ENCODE peak calls at places on chromosomes 1 and 21, in five cellular contexts. One of them, this sample, is unnamed.
A peak's percentile ranks its signal among the peaks of the same experiment; 100 is the strongest.

GRCh38 chr1:40860706-40861226 is 1.4 kb downstream of the CITED4 start:
- DNase-seq in dorsolateral prefrontal cortex: no peak
- DNase-seq in GM23248: no peak
- DNase-seq in A549: no peak
- DNase-seq in lung: no peak
- DNase-seq in this sample: no peak

GRCh38 chr1:219650880-219651279 is 38.0 kb upstream of the ZC3H11B start:
- DNase-seq in dorsolateral prefrontal cortex: no peak
- DNase-seq in lung: no peak
- DNase-seq in A549: no peak
- DNase-seq in GM23248: no peak
- DNase-seq in this sample: no peak

GRCh38 chr1:84253891-84254290 is 47.6 kb upstream of the SAMD13 start:
- DNase-seq in GM23248: peak; percentile 95
- DNase-seq in lung: peak; percentile 51
- DNase-seq in dorsolateral prefrontal cortex: peak; percentile 93
- DNase-seq in A549: peak; percentile 91
- DNase-seq in this sample: peak; percentile 71

GRCh38 chr1:74011736-74012135 is 186.2 kb downstream of the LRRIQ3 start:
- DNase-seq in dorsolateral prefrontal cortex: no peak
- DNase-seq in A549: no peak
- DNase-seq in lung: no peak
- DNase-seq in GM23248: no peak
- DNase-seq in this sample: no peak

GRCh38 chr1:72366473-72366872 is 84.1 kb upstream of the NEGR1 start:
- DNase-seq in A549: no peak
- DNase-seq in GM23248: peak; percentile 66
- DNase-seq in lung: peak; percentile 53
- DNase-seq in dorsolateral prefrontal cortex: no peak
- DNase-seq in this sample: no peak

GRCh38 chr1:1004780-1005697 is 5.1 kb upstream of the HES4 start:
- DNase-seq in A549: no peak
- DNase-seq in GM23248: peak; percentile 62
- DNase-seq in lung: peak; percentile 64
- DNase-seq in dorsolateral prefrontal cortex: no peak
- DNase-seq in this sample: no peak

GRCh38 chr21:36323032-36323431 is 3.0 kb downstream of the MORC3 start:
- DNase-seq in lung: no peak
- DNase-seq in A549: no peak
- DNase-seq in dorsolateral prefrontal cortex: no peak
- DNase-seq in GM23248: peak; percentile 53
- DNase-seq in this sample: no peak

GRCh38 chr1:156497743-156498446 is 2.7 kb downstream of the MEF2D start:
- DNase-seq in A549: no peak
- DNase-seq in lung: no peak
- DNase-seq in dorsolateral prefrontal cortex: no peak
- DNase-seq in GM23248: peak; percentile 40
- DNase-seq in this sample: peak; percentile 24

GRCh38 chr21:33388188-33388587 is 15.0 kb upstream of the IFNGR2 start:
- DNase-seq in GM23248: no peak
- DNase-seq in dorsolateral prefrontal cortex: no peak
- DNase-seq in A549: no peak
- DNase-seq in lung: no peak
- DNase-seq in this sample: no peak

GRCh38 chr21:15121655-15122120 is 56.9 kb upstream of the NRIP1 start:
- DNase-seq in A549: peak; percentile 28
- DNase-seq in dorsolateral prefrontal cortex: no peak
- DNase-seq in GM23248: peak; percentile 9
- DNase-seq in lung: peak; percentile 48
- DNase-seq in this sample: no peak

GRCh38 chr1:54540891-54541290 is 7.1 kb upstream of the ACOT11 start:
- DNase-seq in lung: no peak
- DNase-seq in dorsolateral prefrontal cortex: no peak
- DNase-seq in A549: no peak
- DNase-seq in GM23248: no peak
- DNase-seq in this sample: no peak

GRCh38 chr1:12478612-12478985 is 139.4 kb downstream of the DHRS3 start:
- DNase-seq in GM23248: no peak
- DNase-seq in A549: no peak
- DNase-seq in dorsolateral prefrontal cortex: no peak
- DNase-seq in lung: no peak
- DNase-seq in this sample: no peak

GRCh38 chr1:25468037-25468436 is 37.3 kb downstream of the MACO1 start:
- DNase-seq in dorsolateral prefrontal cortex: no peak
- DNase-seq in lung: no peak
- DNase-seq in GM23248: peak; percentile 41
- DNase-seq in A549: no peak
- DNase-seq in this sample: no peak

GRCh38 chr1:156060937-156061636 is at the start of gene RAB25:
- DNase-seq in lung: peak; percentile 82
- DNase-seq in A549: no peak
- DNase-seq in dorsolateral prefrontal cortex: no peak
- DNase-seq in GM23248: no peak
- DNase-seq in this sample: no peak

GRCh38 chr1:23395162-23395724 is 25.6 kb upstream of the ZNF436 start:
- DNase-seq in A549: no peak
- DNase-seq in dorsolateral prefrontal cortex: no peak
- DNase-seq in GM23248: no peak
- DNase-seq in lung: no peak
- DNase-seq in this sample: no peak

GRCh38 chr1:157415661-157416060 is 136.7 kb downstream of the FCRL5 start:
- DNase-seq in dorsolateral prefrontal cortex: no peak
- DNase-seq in A549: no peak
- DNase-seq in lung: no peak
- DNase-seq in GM23248: no peak
- DNase-seq in this sample: no peak

GRCh38 chr1:60746278-60746761 is 336.0 kb upstream of the NFIA start:
- DNase-seq in lung: no peak
- DNase-seq in GM23248: no peak
- DNase-seq in dorsolateral prefrontal cortex: peak; percentile 12
- DNase-seq in A549: no peak
- DNase-seq in this sample: peak; percentile 15

GRCh38 chr1:48776400-48777218 is at the start of gene BEND5:
- DNase-seq in lung: peak; percentile 53
- DNase-seq in A549: no peak
- DNase-seq in GM23248: peak; percentile 30
- DNase-seq in dorsolateral prefrontal cortex: peak; percentile 71
- DNase-seq in this sample: peak; percentile 72

GRCh38 chr21:43332872-43333300 is 94.0 kb downstream of the SIK1 start:
- DNase-seq in GM23248: no peak
- DNase-seq in lung: no peak
- DNase-seq in dorsolateral prefrontal cortex: no peak
- DNase-seq in A549: peak; percentile 84
- DNase-seq in this sample: no peak

GRCh38 chr1:52404975-52405338 is 555 bp downstream of the PRPF38A start:
- DNase-seq in GM23248: no peak
- DNase-seq in dorsolateral prefrontal cortex: no peak
- DNase-seq in A549: no peak
- DNase-seq in lung: no peak
- DNase-seq in this sample: no peak

GRCh38 chr21:16573581-16573980 is 843.8 kb downstream of the USP25 start:
- DNase-seq in A549: no peak
- DNase-seq in lung: no peak
- DNase-seq in GM23248: peak; percentile 69
- DNase-seq in dorsolateral prefrontal cortex: no peak
- DNase-seq in this sample: no peak

GRCh38 chr1:172742599-172743500 is 83.9 kb downstream of the FASLG start:
- DNase-seq in GM23248: peak; percentile 51
- DNase-seq in A549: peak; percentile 47
- DNase-seq in lung: no peak
- DNase-seq in dorsolateral prefrontal cortex: no peak
- DNase-seq in this sample: no peak

GRCh38 chr21:16713331-16714114 is 799.3 kb upstream of the CXADR start:
- DNase-seq in GM23248: peak; percentile 73
- DNase-seq in dorsolateral prefrontal cortex: no peak
- DNase-seq in lung: no peak
- DNase-seq in A549: no peak
- DNase-seq in this sample: no peak

GRCh38 chr1:201139756-201140155 is 12.8 kb upstream of the ASCL5 start:
- DNase-seq in lung: no peak
- DNase-seq in GM23248: no peak
- DNase-seq in A549: no peak
- DNase-seq in dorsolateral prefrontal cortex: no peak
- DNase-seq in this sample: no peak

GRCh38 chr1:201136696-201137392 is 9.9 kb upstream of the ASCL5 start:
- DNase-seq in GM23248: no peak
- DNase-seq in dorsolateral prefrontal cortex: no peak
- DNase-seq in lung: no peak
- DNase-seq in A549: no peak
- DNase-seq in this sample: no peak

GRCh38 chr1:201137579-201138310 is 10.8 kb upstream of the ASCL5 start:
- DNase-seq in A549: no peak
- DNase-seq in lung: no peak
- DNase-seq in GM23248: peak; percentile 97
- DNase-seq in dorsolateral prefrontal cortex: peak; percentile 77
- DNase-seq in this sample: peak; percentile 20

GRCh38 chr1:201139306-201139705 is 12.3 kb upstream of the ASCL5 start:
- DNase-seq in GM23248: no peak
- DNase-seq in A549: no peak
- DNase-seq in lung: no peak
- DNase-seq in dorsolateral prefrontal cortex: no peak
- DNase-seq in this sample: no peak

GRCh38 chr1:201138311-201138840 is 11.4 kb upstream of the ASCL5 start:
- DNase-seq in dorsolateral prefrontal cortex: no peak
- DNase-seq in A549: no peak
- DNase-seq in lung: no peak
- DNase-seq in GM23248: peak; percentile 16
- DNase-seq in this sample: no peak
- H3K27ac ChIP-seq in dorsolateral prefrontal cortex: peak overlapping the region; percentile 40
- H3K27ac ChIP-seq in A549: no peak overlapping the region
- H3K27ac ChIP-seq in lung: no peak overlapping the region
- H3K27ac ChIP-seq in GM23248: peak overlapping the region; percentile 53
- H3K27ac ChIP-seq in this sample: peak overlapping the region; percentile 67

GRCh38 chr1:53529555-53529954 is 70.4 kb downstream of the DMRTB1 start:
- DNase-seq in dorsolateral prefrontal cortex: no peak
- DNase-seq in lung: no peak
- DNase-seq in A549: no peak
- DNase-seq in GM23248: no peak
- DNase-seq in this sample: no peak

GRCh38 chr1:53527368-53527767 is 68.2 kb downstream of the DMRTB1 start:
- DNase-seq in A549: no peak
- DNase-seq in lung: no peak
- DNase-seq in GM23248: no peak
- DNase-seq in dorsolateral prefrontal cortex: no peak
- DNase-seq in this sample: no peak

GRCh38 chr1:53525595-53525994 is 66.4 kb downstream of the DMRTB1 start:
- DNase-seq in dorsolateral prefrontal cortex: no peak
- DNase-seq in GM23248: no peak
- DNase-seq in A549: no peak
- DNase-seq in lung: no peak
- DNase-seq in this sample: no peak

GRCh38 chr1:53524428-53525400 is 65.5 kb downstream of the DMRTB1 start:
- DNase-seq in dorsolateral prefrontal cortex: no peak
- DNase-seq in GM23248: no peak
- DNase-seq in A549: no peak
- DNase-seq in lung: no peak
- DNase-seq in this sample: no peak

DNA sequence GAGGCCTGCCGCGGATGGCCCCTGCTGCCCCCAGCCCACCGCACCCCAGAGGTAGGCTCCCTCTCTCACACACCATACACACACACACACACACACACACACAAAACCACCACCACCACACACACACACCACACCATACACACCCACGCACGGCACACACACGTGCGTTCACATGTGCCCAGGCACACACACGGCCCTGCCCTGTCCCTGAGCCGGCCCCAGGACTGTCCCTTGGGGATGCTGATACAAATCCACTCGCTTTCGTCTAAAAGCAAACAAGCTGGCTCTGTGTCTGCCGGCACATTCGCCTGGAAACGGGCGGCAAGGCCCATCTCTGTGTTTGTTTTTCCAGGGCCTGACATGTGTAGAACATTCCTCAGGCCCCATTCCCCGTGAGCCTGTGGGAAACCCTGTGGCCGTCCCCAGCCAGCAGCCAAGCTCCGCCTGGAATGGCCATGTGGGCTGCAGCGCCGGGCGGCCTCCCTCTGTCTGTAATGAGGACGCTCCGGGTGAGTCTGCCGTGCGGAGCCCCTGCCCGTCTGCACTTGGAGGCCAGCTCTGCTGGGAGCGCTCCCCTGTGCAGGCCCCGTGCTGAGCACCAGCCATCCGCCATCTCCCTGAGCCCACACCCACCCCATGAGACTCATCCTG is 67.4 kb downstream of the DMRTB1 start:
- DNase-seq in dorsolateral prefrontal cortex: no peak
- DNase-seq in GM23248: peak; percentile 71
- DNase-seq in A549: no peak
- DNase-seq in lung: no peak
- DNase-seq in this sample: no peak
- H3K27ac ChIP-seq in dorsolateral prefrontal cortex: no peak overlapping the region
- H3K27ac ChIP-seq in GM23248: no peak overlapping the region
- H3K27ac ChIP-seq in A549: no peak overlapping the region
- H3K27ac ChIP-seq in lung: no peak overlapping the region
- H3K27ac ChIP-seq in this sample: no peak overlapping the region

GRCh38 chr1:119217429-119217828 is 77.0 kb upstream of the WARS2 start:
- DNase-seq in A549: no peak
- DNase-seq in lung: no peak
- DNase-seq in dorsolateral prefrontal cortex: no peak
- DNase-seq in GM23248: no peak
- DNase-seq in this sample: no peak

GRCh38 chr1:119219711-119220110 is 79.3 kb upstream of the WARS2 start:
- DNase-seq in lung: no peak
- DNase-seq in A549: no peak
- DNase-seq in GM23248: no peak
- DNase-seq in dorsolateral prefrontal cortex: no peak
- DNase-seq in this sample: no peak

GRCh38 chr1:119222271-119222670 is 81.8 kb upstream of the WARS2 start:
- DNase-seq in lung: no peak
- DNase-seq in A549: no peak
- DNase-seq in dorsolateral prefrontal cortex: no peak
- DNase-seq in GM23248: no peak
- DNase-seq in this sample: no peak

GRCh38 chr1:119225270-119225669 is 84.8 kb upstream of the WARS2 start:
- DNase-seq in A549: no peak
- DNase-seq in GM23248: no peak
- DNase-seq in lung: no peak
- DNase-seq in dorsolateral prefrontal cortex: no peak
- DNase-seq in this sample: no peak

GRCh38 chr1:119220980-119221379 is 80.5 kb upstream of the WARS2 start:
- DNase-seq in dorsolateral prefrontal cortex: no peak
- DNase-seq in A549: no peak
- DNase-seq in GM23248: peak; percentile 73
- DNase-seq in lung: no peak
- DNase-seq in this sample: no peak
- H3K27ac ChIP-seq in dorsolateral prefrontal cortex: no peak overlapping the region
- H3K27ac ChIP-seq in A549: no peak overlapping the region
- H3K27ac ChIP-seq in GM23248: peak overlapping the region; percentile 15
- H3K27ac ChIP-seq in lung: no peak overlapping the region
- H3K27ac ChIP-seq in this sample: no peak overlapping the region

GRCh38 chr1:183185941-183186490 is at the start of gene LAMC2:
- DNase-seq in dorsolateral prefrontal cortex: no peak
- DNase-seq in A549: peak; percentile 73
- DNase-seq in GM23248: no peak
- DNase-seq in lung: peak; percentile 73
- DNase-seq in this sample: no peak
- H3K27ac ChIP-seq in dorsolateral prefrontal cortex: no peak within 1 kb of the TSS
- H3K27ac ChIP-seq in A549: peak within 1 kb of the TSS; percentile 89
- H3K27ac ChIP-seq in GM23248: no peak within 1 kb of the TSS
- H3K27ac ChIP-seq in lung: peak within 1 kb of the TSS; percentile 88
- H3K27ac ChIP-seq in this sample: no peak within 1 kb of the TSS

This sample was measured in substantia nigra.